ENCODE peak calls at places on chromosomes 5 and 9, in six cellular contexts. One of them, this sample, is unnamed.

GRCh38 chr5:111563041-111563822 is 50.9 kb upstream of the STARD4 start:
- DNase-seq in activated effector memory CD4-positive, alpha-beta T cell treated with Interleukin-2 at 50 U/mL for 16 hours: no peak
- DNase-seq in renal cortical epithelial cell: peak; percentile 99
- DNase-seq in GM19239: no peak
- DNase-seq in heart right ventricle: no peak
- DNase-seq in mesenchymal stem cell: peak; percentile 100
- DNase-seq in this sample: no peak

GRCh38 chr9:93122721-93123221 is 11.3 kb downstream of the NINJ1 start:
- DNase-seq in activated effector memory CD4-positive, alpha-beta T cell treated with Interleukin-2 at 50 U/mL for 16 hours: no peak
- DNase-seq in renal cortical epithelial cell: no peak
- DNase-seq in GM19239: no peak
- DNase-seq in heart right ventricle: no peak
- DNase-seq in mesenchymal stem cell: no peak
- DNase-seq in this sample: no peak

GRCh38 chr5:139277171-139277570 is 16.4 kb upstream of the MATR3 start:
- DNase-seq in activated effector memory CD4-positive, alpha-beta T cell treated with Interleukin-2 at 50 U/mL for 16 hours: no peak
- DNase-seq in renal cortical epithelial cell: no peak
- DNase-seq in GM19239: no peak
- DNase-seq in heart right ventricle: no peak
- DNase-seq in mesenchymal stem cell: no peak
- DNase-seq in this sample: no peak

GRCh38 chr9:83469722-83470121 is 68.5 kb downstream of the FRMD3 start:
- DNase-seq in activated effector memory CD4-positive, alpha-beta T cell treated with Interleukin-2 at 50 U/mL for 16 hours: no peak
- DNase-seq in renal cortical epithelial cell: no peak
- DNase-seq in GM19239: no peak
- DNase-seq in heart right ventricle: no peak
- DNase-seq in mesenchymal stem cell: no peak
- DNase-seq in this sample: no peak

GRCh38 chr9:135500071-135500524 is 384 bp upstream of the MRPS2 start:
- DNase-seq in activated effector memory CD4-positive, alpha-beta T cell treated with Interleukin-2 at 50 U/mL for 16 hours: no peak
- DNase-seq in renal cortical epithelial cell: peak; percentile 31
- DNase-seq in GM19239: no peak
- DNase-seq in heart right ventricle: no peak
- DNase-seq in mesenchymal stem cell: no peak
- DNase-seq in this sample: peak; percentile 30

GRCh38 chr5:122183098-122183794 is 53.9 kb downstream of the ZNF474 start:
- DNase-seq in activated effector memory CD4-positive, alpha-beta T cell treated with Interleukin-2 at 50 U/mL for 16 hours: no peak
- DNase-seq in renal cortical epithelial cell: peak; percentile 97
- DNase-seq in GM19239: no peak
- DNase-seq in heart right ventricle: peak; percentile 64
- DNase-seq in mesenchymal stem cell: no peak
- DNase-seq in this sample: no peak

GRCh38 chr9:34584970-34585369 is 4.6 kb downstream of the CNTFR start:
- DNase-seq in activated effector memory CD4-positive, alpha-beta T cell treated with Interleukin-2 at 50 U/mL for 16 hours: no peak
- DNase-seq in renal cortical epithelial cell: no peak
- DNase-seq in GM19239: no peak
- DNase-seq in heart right ventricle: no peak
- DNase-seq in mesenchymal stem cell: no peak
- DNase-seq in this sample: no peak

GRCh38 chr9:6552033-6552737 is 93.3 kb downstream of the GLDC start:
- DNase-seq in activated effector memory CD4-positive, alpha-beta T cell treated with Interleukin-2 at 50 U/mL for 16 hours: no peak
- DNase-seq in renal cortical epithelial cell: no peak
- DNase-seq in GM19239: no peak
- DNase-seq in heart right ventricle: no peak
- DNase-seq in mesenchymal stem cell: peak; percentile 59
- DNase-seq in this sample: no peak

GRCh38 chr5:42013561-42013960 is 88.5 kb downstream of the FBXO4 start:
- DNase-seq in activated effector memory CD4-positive, alpha-beta T cell treated with Interleukin-2 at 50 U/mL for 16 hours: no peak
- DNase-seq in renal cortical epithelial cell: no peak
- DNase-seq in GM19239: no peak
- DNase-seq in heart right ventricle: no peak
- DNase-seq in mesenchymal stem cell: no peak
- DNase-seq in this sample: no peak

GRCh38 chr5:176162206-176162605 is 76.0 kb upstream of the SIMC1 start:
- DNase-seq in activated effector memory CD4-positive, alpha-beta T cell treated with Interleukin-2 at 50 U/mL for 16 hours: no peak
- DNase-seq in renal cortical epithelial cell: no peak
- DNase-seq in GM19239: no peak
- DNase-seq in heart right ventricle: no peak
- DNase-seq in mesenchymal stem cell: no peak
- DNase-seq in this sample: peak; percentile 76

GRCh38 chr5:171707441-171707790 is 78.2 kb upstream of the SMIM23 start:
- DNase-seq in activated effector memory CD4-positive, alpha-beta T cell treated with Interleukin-2 at 50 U/mL for 16 hours: no peak
- DNase-seq in renal cortical epithelial cell: peak; percentile 13
- DNase-seq in GM19239: no peak
- DNase-seq in heart right ventricle: no peak
- DNase-seq in mesenchymal stem cell: no peak
- DNase-seq in this sample: no peak

GRCh38 chr5:33933723-33934544 is 2.3 kb upstream of the RXFP3 start:
- DNase-seq in activated effector memory CD4-positive, alpha-beta T cell treated with Interleukin-2 at 50 U/mL for 16 hours: no peak
- DNase-seq in renal cortical epithelial cell: peak; percentile 16
- DNase-seq in GM19239: peak; percentile 34
- DNase-seq in heart right ventricle: no peak
- DNase-seq in mesenchymal stem cell: peak; percentile 22
- DNase-seq in this sample: no peak

GRCh38 chr9:87479801-87480201 is 17.9 kb upstream of the DAPK1 start:
- DNase-seq in activated effector memory CD4-positive, alpha-beta T cell treated with Interleukin-2 at 50 U/mL for 16 hours: no peak
- DNase-seq in renal cortical epithelial cell: peak; percentile 48
- DNase-seq in GM19239: peak; percentile 55
- DNase-seq in heart right ventricle: no peak
- DNase-seq in mesenchymal stem cell: no peak
- DNase-seq in this sample: no peak

GRCh38 chr9:127801955-127802575 is 617 bp upstream of the FPGS start:
- DNase-seq in activated effector memory CD4-positive, alpha-beta T cell treated with Interleukin-2 at 50 U/mL for 16 hours: no peak
- DNase-seq in renal cortical epithelial cell: peak; percentile 8
- DNase-seq in GM19239: no peak
- DNase-seq in heart right ventricle: no peak
- DNase-seq in mesenchymal stem cell: peak; percentile 74
- DNase-seq in this sample: no peak